ENCODE peak calls at places on chromosomes 5 and 9, in eight cellular contexts. Q, U, P, X, R, Y, K and Z are unnamed samples.

GRCh38 chr5:161002571-161003074 is 150.6 kb upstream of the ATP10B start:
- DNase-seq in Q (no peak), X (no peak), K (no peak), U (no peak), R (no peak), P (no peak), Y (no peak), Z (no peak)

GRCh38 chr5:55900776-55901175 is 49.6 kb downstream of the IL31RA start:
- DNase-seq in Y (no peak), X (no peak), K (no peak), Q (no peak), R (no peak), U (no peak), P (no peak), Z (no peak)

GRCh38 chr9:37410969-37411785 is 11.3 kb upstream of the GRHPR start:
- DNase-seq in R (no peak), X (no peak), P (no peak), Q (no peak), K (peak; percentile 55), Y (peak; percentile 68), U (no peak), Z (no peak)

GRCh38 chr5:170642776-170643436 is 139.1 kb downstream of the KCNIP1 start:
- DNase-seq in K (no peak), Y (peak; percentile 20), R (no peak), X (no peak), Q (no peak), P (no peak), U (no peak), Z (no peak)

GRCh38 chr5:5381259-5382006 is 41.0 kb upstream of the ICE1 start:
- DNase-seq in U (no peak), Q (no peak), K (no peak), X (no peak), P (no peak), Y (no peak), R (no peak), Z (no peak)

GRCh38 chr5:169812786-169813185 is 167.5 kb downstream of the INSYN2B start:
- DNase-seq in U (no peak), Q (no peak), P (no peak), K (no peak), Y (no peak), X (no peak), R (no peak), Z (no peak)

GRCh38 chr5:78896128-78896527 is 89.0 kb downstream of the ARSB start:
- DNase-seq in Q (no peak), X (no peak), U (no peak), K (peak; percentile 88), R (no peak), Y (no peak), P (no peak), Z (no peak)

GRCh38 chr9:130143974-130144373 is 28.2 kb upstream of the NCS1 start:
- DNase-seq in Y (no peak), U (no peak), Q (no peak), R (no peak), X (no peak), P (no peak), K (peak; percentile 76), Z (no peak)

GRCh38 chr9:95083086-95083768 is 234.3 kb downstream of the FANCC start:
- DNase-seq in Q (no peak), Y (peak; percentile 52), P (no peak), K (no peak), X (no peak), R (no peak), U (no peak), Z (no peak)

GRCh38 chr9:89440548-89440947 is 57.4 kb downstream of the SEMA4D start:
- DNase-seq in Y (peak; percentile 82), P (no peak), Q (peak; percentile 53), K (peak; percentile 74), R (peak; percentile 50), U (no peak), X (no peak), Z (peak; percentile 45)

GRCh38 chr5:168822745-168823281 is 243.6 kb upstream of the PANK3 start:
- DNase-seq in X (no peak), Y (no peak), Q (no peak), R (no peak), P (no peak), U (no peak), K (peak; percentile 83), Z (no peak)

GRCh38 chr9:20621553-20622329 is 558 bp downstream of the MLLT3 start:
- DNase-seq in X (peak; percentile 56), Q (no peak), R (peak; percentile 81), K (peak; percentile 76), U (peak; percentile 47), P (peak; percentile 53), Y (peak; percentile 91), Z (peak; percentile 64)

GRCh38 chr5:10090074-10090473 is 159.6 kb downstream of the ATPSCKMT start:
- DNase-seq in P (no peak), K (no peak), Q (no peak), U (no peak), R (no peak), Y (no peak), X (no peak), Z (no peak)

GRCh38 chr5:181181650-181182565 is 23.1 kb downstream of the TRIM7 start:
- DNase-seq in P (peak; percentile 62), Y (peak; percentile 85), K (peak; percentile 85), R (no peak), Q (no peak), U (peak; percentile 82), X (peak; percentile 63), Z (peak; percentile 85)

GRCh38 chr5:176133289-176133870 is 104.8 kb upstream of the SIMC1 start:
- DNase-seq in U (no peak), P (no peak), Q (no peak), Y (peak; percentile 78), R (no peak), X (no peak), K (no peak), Z (no peak)

GRCh38 chr5:157214399-157214798 is 33.8 kb downstream of the ITK start:
- DNase-seq in U (no peak), K (no peak), X (no peak), Y (no peak), Q (no peak), P (no peak), R (no peak), Z (no peak)

GRCh38 chr5:180259260-180259611 is 32.6 kb downstream of the MAPK9 start:
- DNase-seq in U (no peak), Q (no peak), P (no peak), R (no peak), X (no peak), K (no peak), Y (no peak), Z (no peak)

GRCh38 chr9:88177343-88177742 is 39.1 kb upstream of the SPATA31C2 start:
- DNase-seq in P (no peak), X (no peak), K (no peak), Q (no peak), U (no peak), Y (no peak), R (no peak), Z (no peak)

GRCh38 chr9:8677725-8678124 is 878.1 kb upstream of the DMAC1 start:
- DNase-seq in P (no peak), X (no peak), Y (no peak), K (no peak), Q (no peak), R (no peak), U (no peak), Z (no peak)
- H3K4me3 ChIP-seq in P (no peak overlapping the region), X (no peak overlapping the region), Y (no peak overlapping the region), K (no peak overlapping the region), Q (no peak overlapping the region), R (no peak overlapping the region), U (no peak overlapping the region), Z (no peak overlapping the region)

GRCh38 chr5:28014779-28015178 is 976.4 kb upstream of the CDH9 start:
- DNase-seq in Q (no peak), P (no peak), K (no peak), U (peak; percentile 61), X (no peak), Y (no peak), R (no peak), Z (no peak)
- H3K9me3 ChIP-seq in Q (no peaks in the 10 kb centered on the region), P (no peaks in the 10 kb centered on the region), K (no peaks in the 10 kb centered on the region), U (no peaks in the 10 kb centered on the region), X (peaks cover 5% of the 10 kb centered on the region), Y (peaks cover 68% of the 10 kb centered on the region), R (no peaks in the 10 kb centered on the region), Z (no peaks in the 10 kb centered on the region)

DNA sequence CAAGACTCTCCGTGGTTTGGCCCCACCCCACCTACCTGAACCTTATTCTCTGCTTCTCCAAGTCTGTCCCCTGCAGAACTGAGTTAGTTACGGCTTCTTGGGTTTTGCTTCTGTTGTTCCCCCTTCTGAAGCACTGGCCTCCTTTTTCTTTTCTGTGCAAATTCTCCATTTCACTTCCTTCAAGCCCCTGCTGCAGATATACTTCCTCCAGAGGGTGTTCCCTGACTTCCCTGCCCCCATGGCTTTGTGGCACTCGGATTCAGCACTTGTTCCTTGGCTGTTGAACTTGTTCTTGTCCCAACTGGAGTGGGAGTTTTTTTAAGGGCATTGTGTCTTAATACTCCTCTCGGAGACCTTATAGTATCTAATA is 2.0 kb downstream of the ZBTB34 start:
- DNase-seq in Y (no peak), U (no peak), X (no peak), Q (no peak), R (no peak), P (no peak), K (peak; percentile 30), Z (no peak)
- H3K4me3 ChIP-seq in Y (no peak overlapping the region), U (no peak overlapping the region), X (no peak overlapping the region), Q (peak overlapping the region; percentile 99), R (no peak overlapping the region), P (no peak overlapping the region), K (peak overlapping the region; percentile 89), Z (peak overlapping the region; percentile 83)

GRCh38 chr5:172245823-172246222 is 37.7 kb downstream of the UBTD2 start:
- DNase-seq in U (no peak), Y (no peak), K (peak; percentile 64), X (no peak), P (no peak), R (no peak), Q (no peak), Z (no peak)

GRCh38 chr5:172255444-172255843 is 28.1 kb downstream of the UBTD2 start:
- DNase-seq in X (no peak), U (no peak), K (no peak), P (no peak), Q (no peak), R (no peak), Y (no peak), Z (no peak)

GRCh38 chr5:172251419-172251818 is 32.1 kb downstream of the UBTD2 start:
- DNase-seq in K (no peak), P (no peak), U (no peak), Y (no peak), R (no peak), X (no peak), Q (no peak), Z (no peak)
- H3K9me3 ChIP-seq in K (peaks cover 4% of the 10 kb centered on the region), P (no peaks in the 10 kb centered on the region), U (no peaks in the 10 kb centered on the region), Y (peaks cover 58% of the 10 kb centered on the region), R (no peaks in the 10 kb centered on the region), X (peaks cover 13% of the 10 kb centered on the region), Q (peaks cover 3% of the 10 kb centered on the region), Z (no peaks in the 10 kb centered on the region)